ENCODE peak calls at places on chromosomes 6 and 20, in six cellular contexts. R is H1, T is GM12891, A is K562, Y is HepG2, W is GM12878. S is an unnamed sample.
A peak's percentile ranks its signal among the peaks of the same experiment; 100 is the strongest.

GRCh38 chr20:34262488-34263288 is 21.5 kb downstream of the ASIP start:
- DNase-seq in T (no peak), R (no peak), Y (peak; percentile 70), A (no peak), W (no peak), S (no peak)

GRCh38 chr6:154070657-154071056 is 31.6 kb downstream of the OPRM1 start:
- DNase-seq in Y (no peak), T (no peak), R (no peak), W (no peak), A (no peak), S (no peak)

GRCh38 chr20:64181391-64181790 is 17.1 kb downstream of the MYT1 start:
- DNase-seq in T (no peak), Y (no peak), W (no peak), R (no peak), A (no peak), S (no peak)

GRCh38 chr6:117194978-117195377 is 70.4 kb upstream of the VGLL2 start:
- DNase-seq in R (no peak), W (no peak), Y (no peak), A (no peak), T (no peak), S (no peak)

GRCh38 chr20:38857703-38858102 is 52.2 kb downstream of the PPP1R16B start:
- DNase-seq in Y (no peak), R (no peak), A (no peak), T (no peak), W (no peak), S (no peak)

GRCh38 chr6:15430181-15430580 is 184.3 kb downstream of the JARID2 start:
- DNase-seq in R (no peak), A (no peak), Y (no peak), T (no peak), W (no peak), S (no peak)

GRCh38 chr20:63735859-63736718 is at the start of gene LIME1:
- DNase-seq in R (no peak), W (no peak), T (peak; percentile 80), Y (no peak), A (peak; percentile 11), S (peak; percentile 68)

GRCh38 chr6:162119349-162119748 is 608.2 kb downstream of the PRKN start:
- DNase-seq in W (no peak), Y (no peak), T (no peak), A (no peak), R (no peak), S (no peak)

GRCh38 chr6:160276126-160276525 is 17.5 kb upstream of the SLC22A2 start:
- DNase-seq in Y (no peak), T (no peak), W (no peak), R (no peak), A (no peak), S (no peak)

GRCh38 chr20:6231551-6231950 is 108.7 kb upstream of the FERMT1 start:
- DNase-seq in A (no peak), Y (no peak), T (no peak), W (no peak), R (no peak), S (no peak)

GRCh38 chr6:30076333-30076732 is 764 bp upstream of the RNF39 start:
- DNase-seq in W (no peak), R (no peak), T (no peak), Y (peak; percentile 18), A (no peak), S (no peak)

GRCh38 chr20:44625361-44625760 is 26.1 kb downstream of the ADA start:
- DNase-seq in Y (no peak), W (no peak), A (no peak), T (no peak), R (no peak), S (no peak)

GRCh38 chr20:60262967-60263603 is 304.9 kb downstream of the CDH26 start:
- DNase-seq in A (peak; percentile 75), R (peak; percentile 34), T (peak; percentile 43), W (no peak), Y (peak; percentile 29), S (peak; percentile 41)

GRCh38 chr20:24465168-24465567 is 4.3 kb upstream of the SYNDIG1 start:
- DNase-seq in R (no peak), W (no peak), A (no peak), Y (no peak), T (no peak), S (no peak)

GRCh38 chr6:15441215-15441868 is 195.5 kb downstream of the JARID2 start:
- DNase-seq in W (no peak), R (no peak), Y (peak; percentile 65), A (peak; percentile 50), T (no peak), S (no peak)

GRCh38 chr6:114315841-114316595 is 26.8 kb downstream of the HS3ST5 start:
- DNase-seq in W (no peak), A (no peak), R (no peak), T (no peak), Y (no peak), S (no peak)

DNA sequence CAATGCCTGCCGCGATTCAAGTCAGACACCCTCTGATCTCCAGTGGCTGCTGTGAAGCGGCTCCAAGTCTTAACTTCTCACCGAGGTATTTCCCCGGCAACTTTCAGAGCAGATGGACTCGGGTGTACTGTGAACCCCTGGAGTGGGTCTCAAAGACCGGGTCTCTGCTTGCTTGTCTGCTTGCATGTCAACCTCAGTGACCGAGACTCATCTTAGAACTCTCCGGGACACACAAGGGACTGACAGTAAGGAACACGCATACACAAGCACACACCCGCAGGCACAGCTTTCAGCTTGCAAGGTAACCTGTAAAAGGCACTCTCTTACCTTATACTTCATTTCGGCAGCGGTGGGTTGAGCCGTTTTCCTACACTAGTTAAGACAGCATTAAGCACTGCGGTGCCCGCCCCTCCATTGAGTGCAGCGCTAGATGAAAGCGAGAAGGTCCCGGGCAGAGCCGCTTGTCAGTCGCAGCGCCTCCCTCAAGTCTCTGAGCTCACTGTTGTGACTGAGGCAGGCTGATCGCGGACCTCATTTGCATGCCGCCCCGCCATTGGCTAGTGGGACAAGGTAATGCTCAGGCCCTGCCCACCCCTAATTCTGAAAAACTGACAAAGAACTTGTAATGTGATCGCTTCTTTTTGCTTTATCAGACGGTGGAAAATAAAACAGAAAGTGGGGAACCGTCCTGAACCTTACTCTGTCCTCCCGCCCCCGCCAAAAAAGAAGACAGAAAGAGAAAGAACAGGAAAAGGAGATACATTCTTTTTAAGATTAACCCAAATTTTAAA is at the start of gene NEDD9:
- DNase-seq in T (peak; percentile 82), R (peak; percentile 82), A (peak; percentile 97), Y (peak; percentile 98), W (peak; percentile 86), S (peak; percentile 82)
- TF ChIP-seq POLR2A in T (peak; percentile 93), R (peak; percentile 60), A (no peak), Y (peak; percentile 100), W (peak; percentile 96), S (peak; percentile 94)

GRCh38 chr6:26172496-26172958 is 85.3 kb downstream of the HFE start:
- DNase-seq in T (no peak), Y (no peak), W (no peak), R (no peak), A (no peak), S (no peak)
- TF ChIP-seq POLR2AphosphoS5 in T (peak; percentile 49), Y (no peak), W (peak; percentile 50), R (no peak), A (peak; percentile 49), S (no peak)

GRCh38 chr6:135851442-135852271 is at the start of gene PDE7B:
- DNase-seq in A (no peak), W (no peak), R (peak; percentile 36), Y (no peak), T (peak; percentile 8), S (no peak)
- TF ChIP-seq TAF1 in A (no peak), W (no peak), R (no peak), Y (no peak), T (no peak), S (no peak)

GRCh38 chr6:87070750-87071149 is 24.2 kb downstream of the CGA start:
- DNase-seq in W (no peak), A (no peak), R (no peak), Y (no peak), T (no peak), S (no peak)
- TF ChIP-seq POLR2A in W (no peak), A (no peak), R (no peak), Y (no peak), T (no peak), S (no peak)

GRCh38 chr20:32481311-32482103 is 103.6 kb downstream of the NOL4L start:
- DNase-seq in A (no peak), T (no peak), Y (no peak), W (no peak), R (no peak), S (no peak)

GRCh38 chr20:32482251-32483220 is 102.6 kb downstream of the NOL4L start:
- DNase-seq in A (no peak), W (no peak), Y (no peak), T (peak; percentile 41), R (no peak), S (peak; percentile 46)

GRCh38 chr20:32485126-32485769 is 99.9 kb downstream of the NOL4L start:
- DNase-seq in Y (peak; percentile 87), W (peak; percentile 30), R (no peak), A (peak; percentile 63), T (peak; percentile 39), S (no peak)

GRCh38 chr20:32484221-32485125 is 100.7 kb downstream of the NOL4L start:
- DNase-seq in A (no peak), W (no peak), Y (no peak), R (no peak), T (peak; percentile 28), S (peak; percentile 32)

DNA sequence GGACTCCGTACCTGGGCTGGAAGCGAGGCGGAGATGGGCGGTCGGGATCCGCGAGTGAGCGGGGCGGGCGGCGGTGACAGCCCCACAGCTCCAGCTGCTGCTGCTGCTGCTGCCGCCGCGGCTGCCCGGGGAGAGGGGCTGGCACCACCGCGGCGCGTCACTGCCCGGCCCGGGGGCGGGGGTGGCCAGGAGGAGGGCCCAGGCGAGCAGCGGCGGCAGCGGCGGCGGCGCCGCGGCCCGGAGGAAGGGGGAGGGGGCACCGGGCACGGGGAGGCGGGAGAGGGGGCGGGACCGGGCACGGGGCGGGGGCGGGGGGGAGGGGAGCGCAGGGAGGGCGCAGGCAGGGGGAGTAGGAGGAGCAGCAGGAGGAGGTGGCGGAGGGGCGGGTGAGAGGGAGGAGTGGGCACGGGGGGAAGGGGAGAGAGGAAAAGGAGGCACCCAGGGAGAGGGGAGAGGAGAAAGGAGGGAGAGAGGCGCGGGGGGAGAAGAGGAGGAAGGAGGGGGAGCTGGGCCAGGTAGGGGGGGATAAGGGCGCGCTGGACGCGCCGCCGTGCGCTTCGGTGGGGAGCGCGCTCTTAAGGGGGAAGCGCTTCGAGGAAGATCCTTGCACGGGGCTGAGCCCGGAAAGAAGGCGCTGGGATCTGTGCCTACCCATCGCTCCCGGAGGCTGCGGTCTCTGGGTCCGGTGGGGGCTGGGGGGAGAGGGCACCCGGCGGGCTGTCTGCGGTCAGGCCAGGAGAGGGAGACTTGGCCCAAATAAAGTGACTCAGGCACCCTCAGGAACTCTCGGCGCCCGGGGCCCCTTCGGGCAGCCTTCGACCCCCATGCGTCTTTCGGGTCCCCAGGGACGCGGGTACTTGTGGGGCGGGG is 101.5 kb downstream of the NOL4L start:
- DNase-seq in Y (peak; percentile 72), T (peak; percentile 55), A (no peak), W (no peak), R (no peak), S (peak; percentile 44)
- TF ChIP-seq POLR2AphosphoS5 in Y (peak; percentile 33), T (no peak), A (no peak), W (no peak), R (peak; percentile 61), S (no peak)

GRCh38 chr6:52013035-52013434 is 74.4 kb downstream of the PKHD1 start:
- DNase-seq in T (no peak), W (no peak), Y (no peak), R (no peak), A (no peak), S (no peak)
- TF ChIP-seq TAF1 in T (no peak), W (no peak), Y (no peak), R (no peak), A (no peak), S (no peak)